ENCODE peak calls at places on chromosomes 2 and 18, in nine cellular contexts. A is prostate gland, H is HepG2, V is IMR-90, O is tibial nerve, I is suprapubic skin, L is stomach, U is uterus, D is A549. C is an unnamed sample.

GRCh38 chr2:15670469-15670868 is 78.8 kb downstream of the DDX1 start:
- DNase-seq in H (no peak), L (no peak), D (no peak), V (no peak), O (no peak), A (no peak), I (no peak), U (no peak), C (no peak)

GRCh38 chr2:72109291-72109690 is 38.4 kb downstream of the CYP26B1 start:
- DNase-seq in O (no peak), U (no peak), A (no peak), V (no peak), H (no peak), I (peak; percentile 39), L (no peak), D (no peak), C (no peak)

GRCh38 chr2:152407204-152407721 is 72.3 kb downstream of the FMNL2 start:
- DNase-seq in L (no peak), U (peak; percentile 51), D (peak; percentile 65), O (peak; percentile 31), H (no peak), A (peak; percentile 24), V (peak; percentile 54), I (no peak), C (no peak)

GRCh38 chr18:45666006-45666405 is 50.7 kb downstream of the SLC14A2 start:
- DNase-seq in V (no peak), I (no peak), L (no peak), U (no peak), H (no peak), O (no peak), A (no peak), D (no peak), C (peak; percentile 5)

GRCh38 chr2:171798156-171798815 is 95.8 kb downstream of the SLC25A12 start:
- DNase-seq in O (no peak), V (peak; percentile 74), L (no peak), D (no peak), H (peak; percentile 60), I (no peak), U (no peak), A (no peak), C (peak; percentile 81)

GRCh38 chr2:199907008-199907714 is 3.9 kb upstream of the C2orf69 start:
- DNase-seq in I (no peak), L (no peak), U (no peak), D (no peak), A (no peak), H (no peak), O (no peak), V (no peak), C (no peak)

GRCh38 chr2:69538872-69539548 is 101.8 kb upstream of the NFU1 start:
- DNase-seq in H (peak; percentile 66), U (no peak), A (no peak), V (no peak), O (no peak), L (no peak), I (no peak), D (no peak), C (no peak)

GRCh38 chr2:56410140-56410539 is 226.3 kb downstream of the CCDC85A start:
- DNase-seq in I (no peak), A (no peak), V (peak; percentile 11), D (no peak), L (no peak), O (no peak), U (no peak), H (no peak), C (no peak)

DNA sequence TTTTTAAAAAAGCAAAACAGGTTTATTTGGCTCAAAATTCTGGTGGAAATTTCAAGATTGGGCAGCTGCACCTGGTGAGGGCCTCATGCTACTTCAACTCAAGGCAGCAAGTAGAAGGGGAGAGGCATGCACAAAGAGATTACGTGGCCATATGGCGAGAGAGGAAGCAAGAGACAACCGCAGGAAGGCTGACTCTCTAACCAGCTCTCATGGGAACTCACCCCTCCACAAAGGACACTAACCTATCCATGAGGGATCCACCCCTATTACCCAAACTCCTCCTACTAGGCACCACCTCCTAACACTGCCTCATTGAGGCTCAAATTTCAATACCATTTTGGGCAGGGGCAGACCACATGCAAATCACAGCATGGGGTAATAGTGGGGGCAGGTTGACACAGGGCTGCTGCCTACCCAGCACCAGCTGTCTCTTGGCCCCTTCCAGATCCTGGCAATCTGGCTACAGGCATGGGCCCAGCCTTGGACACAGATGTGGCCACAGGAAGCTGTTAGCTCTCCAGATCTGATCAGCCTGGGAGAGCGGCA is 2.0 kb upstream of the CAPN10 start:
- DNase-seq in A (no peak), D (no peak), O (no peak), I (no peak), U (no peak), L (no peak), V (no peak), H (peak; percentile 73), C (no peak)
- TF ChIP-seq POLR2A in A (no peak), D (no peak), O (no peak), I (no peak), U (no peak), L (no peak), V (no peak), H (no peak), C (no peak)

DNA sequence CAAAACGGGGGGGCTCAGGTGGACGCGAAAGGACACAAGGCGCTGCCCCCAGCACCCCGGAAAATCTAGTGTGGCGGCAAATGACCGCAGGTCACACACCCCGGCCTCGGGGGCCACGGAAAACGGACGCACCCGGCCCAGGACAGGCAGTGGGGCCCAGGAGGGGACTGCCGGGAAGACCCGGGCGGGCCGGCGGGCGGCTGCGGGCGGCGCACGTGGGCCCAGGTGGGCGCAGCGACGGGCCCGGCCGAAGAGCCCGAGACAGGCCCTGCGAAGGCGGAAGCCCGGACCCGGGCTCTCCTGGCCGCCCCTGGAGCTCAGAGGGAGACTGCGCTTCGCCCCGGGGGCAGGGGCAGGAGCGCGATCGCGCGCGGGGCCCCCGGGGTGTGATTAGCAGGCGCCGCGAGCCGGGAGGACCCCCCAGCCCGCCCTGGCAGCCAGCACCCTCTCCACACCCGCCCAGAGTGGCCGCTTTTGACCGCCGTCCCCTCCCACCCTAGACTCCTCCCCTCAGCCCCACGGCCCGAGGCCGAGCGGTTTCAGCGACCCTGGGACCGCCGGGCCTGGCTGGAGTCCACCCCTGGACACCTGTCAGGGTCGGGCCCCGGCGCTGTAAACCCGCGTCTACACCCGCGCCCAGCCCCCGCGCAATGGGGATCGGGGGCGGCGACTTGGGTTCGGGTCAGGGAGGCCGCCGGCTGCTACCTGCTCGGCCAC is 773 bp downstream of the MBP start:
- DNase-seq in D (no peak), H (no peak), O (peak; percentile 46), U (peak; percentile 55), V (no peak), A (peak; percentile 51), I (peak; percentile 86), L (peak; percentile 65), C (no peak)
- TF ChIP-seq POLR2A in D (peak; percentile 25), H (peak; percentile 54), O (no peak), U (peak; percentile 44), V (no peak), A (peak; percentile 70), I (no peak), L (no peak), C (peak; percentile 17)

GRCh38 chr18:7565677-7566076 is 1.4 kb upstream of the PTPRM start:
- DNase-seq in H (no peak), U (no peak), I (no peak), D (no peak), O (no peak), A (no peak), V (no peak), L (no peak), C (no peak)

GRCh38 chr18:7567487-7568425 is 640 bp downstream of the PTPRM start:
- DNase-seq in I (peak; percentile 76), L (peak; percentile 52), D (no peak), V (peak; percentile 64), H (no peak), O (peak; percentile 22), A (peak; percentile 28), U (peak; percentile 43), C (peak; percentile 65)

GRCh38 chr18:7568426-7568825 is 1.3 kb downstream of the PTPRM start:
- DNase-seq in V (peak; percentile 20), L (peak; percentile 28), O (no peak), U (peak; percentile 28), A (peak; percentile 40), I (no peak), D (no peak), H (peak; percentile 33), C (peak; percentile 42)

GRCh38 chr18:7566244-7566586 is 901 bp upstream of the PTPRM start:
- DNase-seq in O (no peak), A (no peak), H (no peak), I (no peak), D (no peak), V (no peak), U (no peak), L (no peak), C (no peak)

GRCh38 chr18:7566587-7567486 is at the start of gene PTPRM:
- DNase-seq in D (peak; percentile 52), U (peak; percentile 86), I (peak; percentile 93), L (peak; percentile 82), A (peak; percentile 80), O (peak; percentile 75), H (peak; percentile 47), V (peak; percentile 78), C (peak; percentile 77)
- TF ChIP-seq POLR2A in D (peak; percentile 20), U (peak; percentile 89), I (peak; percentile 58), L (no peak), A (peak; percentile 54), O (peak; percentile 75), H (peak; percentile 42), V (peak; percentile 70), C (peak; percentile 13)

GRCh38 chr2:96158554-96158940 is 13.3 kb upstream of the DUSP2 start:
- DNase-seq in H (no peak), V (no peak), A (no peak), U (no peak), I (no peak), D (no peak), O (no peak), L (no peak), C (no peak)

GRCh38 chr2:96156926-96157648 is 11.8 kb upstream of the DUSP2 start:
- DNase-seq in I (peak; percentile 48), H (no peak), O (no peak), U (peak; percentile 6), V (no peak), D (no peak), A (no peak), L (no peak), C (no peak)

GRCh38 chr2:96156011-96156820 is 11.0 kb upstream of the DUSP2 start:
- DNase-seq in D (no peak), A (no peak), V (no peak), O (no peak), U (no peak), H (no peak), I (peak; percentile 45), L (no peak), C (no peak)

GRCh38 chr2:96159084-96159830 is 14.0 kb upstream of the DUSP2 start:
- DNase-seq in I (no peak), D (no peak), H (no peak), V (no peak), A (no peak), L (no peak), U (no peak), O (no peak), C (no peak)

DNA sequence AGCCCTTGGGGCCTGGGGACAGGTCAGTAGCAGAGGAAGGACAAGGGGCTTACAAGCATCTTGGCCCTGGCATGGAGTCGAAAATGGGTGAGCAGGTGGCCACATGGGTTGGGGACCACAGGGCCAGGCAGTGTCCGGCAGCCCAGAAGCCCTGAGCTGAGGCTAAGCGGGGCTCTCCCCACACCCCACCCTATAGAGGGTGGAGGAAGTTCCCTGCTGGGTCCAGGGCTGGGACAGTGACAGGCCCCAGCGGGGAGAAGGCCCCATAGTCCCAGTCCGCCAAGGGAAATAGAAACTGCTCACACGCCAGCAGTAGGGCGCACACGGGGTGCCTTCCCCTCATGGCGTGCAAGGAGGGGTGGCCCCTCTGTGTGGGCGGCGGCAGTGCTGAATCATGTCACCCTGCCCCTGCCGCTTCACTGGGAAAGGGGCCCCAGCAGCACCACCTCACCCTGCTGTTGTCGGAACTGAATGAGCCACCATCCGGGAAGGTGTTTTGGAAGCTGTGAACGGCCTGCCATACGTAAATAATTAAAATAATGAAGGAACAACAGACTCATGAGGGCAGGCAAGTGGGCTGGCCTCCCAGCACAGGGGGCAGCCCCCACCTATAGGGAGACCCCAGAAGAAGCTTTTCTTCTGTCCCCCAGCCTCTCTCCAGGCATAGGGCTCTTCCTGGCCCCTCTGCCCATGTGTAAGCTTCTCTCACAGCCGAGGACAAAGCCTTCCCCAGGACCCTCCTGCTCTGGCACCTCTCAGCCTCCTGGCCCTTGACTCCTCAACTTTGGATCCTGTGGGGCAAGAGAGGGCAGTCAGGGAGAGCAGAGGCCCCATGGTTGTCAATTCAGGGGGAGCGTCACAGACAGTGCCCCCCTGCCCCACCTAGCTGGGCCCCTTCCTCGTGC is 12.7 kb upstream of the DUSP2 start:
- DNase-seq in I (peak; percentile 46), O (no peak), H (no peak), D (no peak), U (no peak), A (no peak), V (no peak), L (no peak), C (no peak)
- TF ChIP-seq POLR2A in I (no peak), O (no peak), H (no peak), D (no peak), U (no peak), A (no peak), V (no peak), L (no peak), C (no peak)